ENCODE peak calls at places on chromosomes 11 and 22, in four cellular contexts. T is OCI-LY7; V is CD8-positive, alpha-beta T cell; Z is PC-3. W is an unnamed sample.

GRCh38 chr11:78796956-78797355 is 222.3 kb upstream of the NARS2 start:
- DNase-seq in Z (peak), V (no peak), T (no peak), W (no peak)

GRCh38 chr11:116348226-116348625 is 424.6 kb downstream of the BUD13 start:
- DNase-seq in T (peak), V (no peak), Z (no peak), W (no peak)

GRCh38 chr22:17319541-17319940 is 49.7 kb upstream of the CECR2 start:
- DNase-seq in V (no peak), T (no peak), Z (no peak), W (no peak)

GRCh38 chr11:134045799-134046635 is 22.9 kb upstream of the JAM3 start:
- DNase-seq in T (no peak), Z (no peak), V (no peak), W (no peak)

GRCh38 chr11:57597971-57598830 is 716 bp downstream of the SERPING1 start:
- DNase-seq in T (no peak), Z (no peak), V (no peak), W (no peak)

GRCh38 chr11:31059529-31059928 is 310.0 kb downstream of the DCDC1 start:
- DNase-seq in T (no peak), V (no peak), Z (no peak), W (no peak)

GRCh38 chr11:35122308-35122707 is 16.7 kb upstream of the CD44 start:
- DNase-seq in T (no peak), Z (no peak), V (no peak), W (peak)

GRCh38 chr22:17486313-17486712 is 77.0 kb upstream of the SLC25A18 start:
- DNase-seq in Z (no peak), T (no peak), V (no peak), W (no peak)

GRCh38 chr11:14554959-14555358 is 34.8 kb upstream of the PSMA1 start:
- DNase-seq in Z (no peak), T (no peak), V (no peak), W (peak)

GRCh38 chr11:113615773-113616172 is 90.3 kb downstream of the TMPRSS5 start:
- DNase-seq in Z (no peak), V (no peak), T (no peak), W (no peak)

DNA sequence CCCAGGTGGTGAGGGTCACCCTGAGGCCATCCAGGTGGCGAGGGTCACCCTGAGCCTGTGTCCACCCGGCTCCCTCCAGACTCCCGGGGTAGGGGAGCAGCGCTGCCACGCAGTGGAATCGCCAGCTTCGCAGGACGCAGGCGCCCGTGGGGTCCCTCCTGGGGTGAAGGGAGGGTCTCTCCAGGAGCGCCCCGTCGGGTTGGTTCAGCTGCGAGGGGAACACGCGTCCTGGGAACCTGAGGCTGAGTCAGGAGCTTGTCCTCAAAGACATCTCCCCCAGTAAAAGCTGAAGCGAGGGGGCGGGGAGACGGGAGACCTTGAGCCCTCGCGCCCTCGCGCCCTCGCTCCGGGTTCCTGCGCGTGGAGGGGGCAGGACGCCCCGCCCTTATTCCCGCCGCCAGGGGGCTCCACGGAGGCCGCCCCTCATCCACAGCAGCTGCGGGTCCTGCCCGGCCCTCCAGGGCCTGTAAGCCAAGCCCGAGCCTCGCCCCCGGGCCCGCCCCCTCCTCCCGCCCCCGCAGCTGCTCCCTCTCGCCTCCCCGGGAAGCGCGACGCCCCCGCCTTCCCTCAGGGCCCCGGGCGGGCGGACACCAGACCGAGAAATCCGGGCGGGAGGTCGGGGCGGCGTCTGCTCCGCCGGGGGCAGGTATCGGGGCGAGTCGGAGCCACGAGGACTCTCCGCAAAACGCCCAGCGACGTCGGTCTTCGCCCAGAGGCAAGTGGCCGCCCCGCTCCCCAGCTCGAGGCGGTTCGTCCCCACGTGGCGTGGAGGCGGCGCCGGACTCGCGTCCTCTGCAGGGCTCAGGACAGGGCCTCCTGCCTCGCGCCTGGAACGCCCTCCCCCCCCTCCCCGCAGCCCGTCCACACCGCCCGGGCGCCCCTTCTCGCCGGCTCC is 22.8 kb downstream of the PIM3 start:
- DNase-seq in V (no peak), Z (no peak), T (no peak), W (no peak)
- H3K4me3 ChIP-seq in V (no peak), Z (no peak), T (no peak), W (no peak)

GRCh38 chr11:128045094-128045725 is 542.1 kb downstream of the ETS1 start:
- DNase-seq in T (no peak), V (no peak), Z (no peak), W (no peak)

GRCh38 chr11:128042290-128042751 is 545.0 kb downstream of the ETS1 start:
- DNase-seq in T (no peak), V (no peak), Z (peak), W (no peak)

GRCh38 chr11:128048121-128048520 is 539.2 kb downstream of the ETS1 start:
- DNase-seq in Z (no peak), T (no peak), V (no peak), W (no peak)

GRCh38 chr11:128047026-128047425 is 540.3 kb downstream of the ETS1 start:
- DNase-seq in Z (no peak), V (no peak), T (no peak), W (no peak)
- H3K4me3 ChIP-seq in Z (no peak), V (no peak), T (no peak), W (no peak)

DNA sequence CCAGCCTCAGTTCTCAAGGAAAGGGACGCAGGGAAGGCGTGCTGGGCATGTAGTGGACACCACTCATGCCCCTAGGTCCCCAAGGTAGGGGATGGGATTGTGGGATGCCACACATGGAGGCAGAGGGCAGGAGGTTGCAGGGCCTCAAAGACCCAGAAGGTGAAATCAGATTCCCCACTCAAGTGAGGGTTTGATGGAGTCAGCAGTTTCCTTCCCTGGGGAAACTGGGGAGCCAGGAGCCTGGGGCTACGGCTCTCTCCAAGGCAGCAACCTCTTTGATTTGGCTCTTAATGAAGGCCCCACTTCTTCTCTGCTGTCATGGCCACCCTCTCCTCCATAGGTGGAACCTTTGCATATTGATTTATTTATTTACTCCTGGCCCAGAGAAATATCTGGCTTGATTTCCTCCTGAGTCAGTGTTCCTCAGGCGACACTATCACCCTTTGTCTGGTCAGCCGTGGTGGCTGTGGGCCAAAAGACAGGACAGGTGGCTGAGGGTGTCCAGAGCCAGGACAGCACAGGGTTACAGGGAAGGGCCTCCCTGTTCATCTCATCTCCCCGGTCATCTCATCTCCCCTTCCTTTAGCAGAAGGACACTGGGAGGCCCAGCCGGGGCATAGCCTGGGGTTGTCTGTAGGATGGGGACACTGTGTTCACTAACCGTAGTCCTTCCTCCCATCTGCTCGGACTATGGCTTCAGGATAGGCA is 9.6 kb downstream of the GNAZ start:
- DNase-seq in T (no peak), Z (no peak), V (no peak), W (no peak)
- H3K4me3 ChIP-seq in T (no peak), Z (no peak), V (no peak), W (no peak)

DNA sequence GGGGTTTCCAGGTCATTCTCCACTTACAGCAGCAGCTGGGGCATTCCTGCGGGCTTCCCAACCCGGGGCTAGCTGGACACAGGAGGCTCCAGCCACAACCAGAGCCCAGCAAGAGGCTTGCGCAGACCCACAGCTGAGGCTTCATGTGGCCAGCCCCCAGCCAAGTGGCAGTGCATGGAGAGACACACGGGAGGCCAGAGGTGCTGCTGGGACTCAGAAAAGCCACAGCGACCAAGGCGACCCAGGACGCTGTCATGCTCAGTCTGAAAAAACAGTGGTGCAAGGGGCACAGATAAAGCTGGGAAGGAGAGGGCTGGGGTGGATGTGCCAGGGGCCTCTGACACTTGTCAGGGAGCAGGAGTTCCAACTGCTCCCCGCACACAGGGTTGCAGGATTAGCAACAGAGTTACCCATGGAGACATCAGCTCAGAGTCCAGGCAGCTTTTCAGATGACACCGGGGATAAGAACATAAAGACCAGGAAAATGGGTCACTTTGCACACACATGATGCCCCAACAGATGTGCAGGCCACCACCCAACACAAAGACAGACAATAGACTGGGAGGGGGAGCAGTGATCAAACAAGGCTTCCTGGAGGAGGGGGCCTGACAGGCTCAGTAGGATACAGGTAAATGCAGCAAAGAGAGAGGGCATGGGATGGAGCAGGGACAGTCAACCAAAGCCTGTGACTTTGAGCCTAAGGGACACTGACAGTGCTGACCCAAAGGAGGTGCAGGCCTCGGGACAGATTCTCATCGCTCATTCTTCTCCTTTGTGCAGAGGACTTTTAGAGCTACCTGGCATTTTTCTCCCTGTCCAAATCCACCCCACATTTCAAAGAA is 6.9 kb upstream of the NEAT1 start:
- DNase-seq in Z (no peak), V (no peak), T (no peak), W (no peak)
- H3K4me3 ChIP-seq in Z (peak), V (peak), T (peak), W (peak)

DNA sequence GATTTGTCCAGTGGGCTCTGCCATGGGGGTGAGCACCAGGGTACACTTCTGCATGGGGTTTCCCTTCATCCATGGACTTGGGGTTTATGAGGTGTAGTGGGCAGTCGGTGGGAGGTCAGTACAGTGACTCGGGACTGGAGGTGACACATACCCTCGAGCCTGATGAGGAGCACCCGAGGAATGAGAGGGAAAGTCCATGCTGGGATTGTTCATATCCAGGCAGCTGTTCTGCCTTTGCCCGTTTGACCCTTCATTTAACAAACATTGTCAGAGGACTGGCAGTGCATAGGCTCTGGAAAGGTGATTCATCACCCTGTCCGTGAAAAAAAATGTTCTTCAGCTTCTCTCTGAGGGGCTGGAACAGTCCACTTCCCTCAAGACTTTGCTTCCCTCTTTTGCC is 2.7 kb downstream of the NAV2 start:
- DNase-seq in T (no peak), Z (peak), V (no peak), W (no peak)
- H3K4me3 ChIP-seq in T (no peak), Z (peak), V (no peak), W (no peak)